ENCODE peak calls at places on chromosomes 6 and 20, in nine cellular contexts. V is GM10248, K is endothelial cell, C is astrocyte, X is AG09319, T is fibroblast of mammary gland, J is glutamatergic neuron, D is HCT116, F is IMR-90. O is an unnamed sample.

GRCh38 chr20:33539129-33539528 is 49.2 kb downstream of the CBFA2T2 start:
- DNase-seq in V (no peak), K (no peak), C (peak; percentile 10), X (peak; percentile 44), T (peak; percentile 45), J (no peak), D (no peak), F (peak; percentile 91), O (no peak)

GRCh38 chr6:149065658-149066556 is 251.6 kb upstream of the TAB2 start:
- DNase-seq in V (peak; percentile 78), K (no peak), C (no peak), X (no peak), T (no peak), J (no peak), D (no peak), F (no peak), O (no peak)

GRCh38 chr6:51411726-51412125 is 593.1 kb downstream of the TFAP2B start:
- DNase-seq in V (no peak), K (no peak), C (no peak), X (no peak), T (no peak), J (no peak), D (no peak), F (no peak), O (no peak)

GRCh38 chr20:63309261-63310071 is 16.5 kb downstream of the COL20A1 start:
- DNase-seq in V (peak; percentile 69), K (peak; percentile 63), C (no peak), X (no peak), T (peak; percentile 20), J (peak; percentile 84), D (no peak), F (peak; percentile 24), O (peak; percentile 78)

GRCh38 chr20:16942702-16943101 is 194.5 kb downstream of the OTOR start:
- DNase-seq in V (no peak), K (no peak), C (peak; percentile 61), X (no peak), T (peak; percentile 10), J (no peak), D (no peak), F (peak; percentile 67), O (no peak)

GRCh38 chr20:57377350-57377749 is 13.8 kb upstream of the RBM38 start:
- DNase-seq in V (no peak), K (no peak), C (no peak), X (no peak), T (no peak), J (no peak), D (no peak), F (no peak), O (no peak)

GRCh38 chr6:11272491-11273192 is 40.2 kb upstream of the NEDD9 start:
- DNase-seq in V (no peak), K (no peak), C (no peak), X (no peak), T (no peak), J (no peak), D (no peak), F (no peak), O (no peak)

GRCh38 chr6:150996968-150997367 is 131.5 kb downstream of the MTHFD1L start:
- DNase-seq in V (no peak), K (no peak), C (no peak), X (no peak), T (no peak), J (no peak), D (no peak), F (no peak), O (no peak)

GRCh38 chr6:144310761-144311160 is 25.6 kb downstream of the UTRN start:
- DNase-seq in V (no peak), K (no peak), C (no peak), X (no peak), T (no peak), J (no peak), D (no peak), F (no peak), O (no peak)

GRCh38 chr6:41288025-41288777 is 1.7 kb upstream of the TREM1 start:
- DNase-seq in V (peak; percentile 45), K (no peak), C (no peak), X (no peak), T (peak; percentile 62), J (no peak), D (no peak), F (peak; percentile 11), O (no peak)

GRCh38 chr6:55636406-55637102 is 57.6 kb upstream of the HMGCLL1 start:
- DNase-seq in V (no peak), K (no peak), C (peak; percentile 31), X (no peak), T (peak; percentile 71), J (no peak), D (no peak), F (peak; percentile 76), O (no peak)

GRCh38 chr6:22526753-22527152 is 42.6 kb upstream of the HDGFL1 start:
- DNase-seq in V (no peak), K (no peak), C (peak; percentile 12), X (no peak), T (no peak), J (no peak), D (no peak), F (peak; percentile 36), O (no peak)

GRCh38 chr20:18973499-18974173 is 160.1 kb downstream of the SCP2D1 start:
- DNase-seq in V (no peak), K (no peak), C (no peak), X (no peak), T (peak; percentile 10), J (no peak), D (no peak), F (no peak), O (no peak)

GRCh38 chr6:35804996-35805736 is at the start of gene LHFPL5:
- DNase-seq in V (peak; percentile 89), K (peak; percentile 85), C (no peak), X (no peak), T (no peak), J (peak; percentile 72), D (no peak), F (no peak), O (peak; percentile 89)

DNA sequence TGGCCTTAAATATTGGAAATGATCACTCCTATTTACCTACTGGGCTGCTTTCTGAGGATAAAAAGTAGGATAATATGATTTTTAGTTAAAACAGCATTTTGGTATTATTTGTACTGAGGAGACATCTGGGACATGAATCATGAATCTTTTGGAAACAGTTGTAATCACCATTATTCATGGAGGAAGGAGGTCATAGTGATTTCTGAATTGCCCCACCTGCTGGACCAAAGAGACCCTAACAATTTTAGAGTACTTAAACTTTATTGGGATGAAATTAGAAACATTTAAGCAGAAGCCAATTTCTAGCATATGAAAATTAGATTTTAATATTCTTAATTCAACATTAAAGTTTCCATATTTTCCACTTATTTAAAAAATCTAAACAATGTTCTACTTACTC is 108.4 kb upstream of the SIM1 start:
- DNase-seq in V (no peak), K (peak; percentile 6), C (peak; percentile 36), X (no peak), T (peak; percentile 78), J (no peak), D (peak; percentile 16), F (peak; percentile 65), O (no peak)
- TF ChIP-seq CTCF in V (peak; percentile 7), K (peak; percentile 63), C (peak; percentile 46), X (peak; percentile 35), T (peak; percentile 63), J (peak; percentile 46), D (peak; percentile 47), F (peak; percentile 54), O (peak; percentile 20)

GRCh38 chr6:116773886-116774285 is 8.4 kb upstream of the FAM162B start:
- DNase-seq in V (no peak), K (no peak), C (no peak), X (no peak), T (no peak), J (no peak), D (no peak), F (no peak), O (no peak)

GRCh38 chr6:116783852-116784251 is 18.3 kb upstream of the FAM162B start:
- DNase-seq in V (no peak), K (no peak), C (peak; percentile 4), X (no peak), T (peak; percentile 28), J (no peak), D (no peak), F (peak; percentile 15), O (no peak)

GRCh38 chr6:116779569-116780164 is 14.1 kb upstream of the FAM162B start:
- DNase-seq in V (peak; percentile 31), K (no peak), C (peak; percentile 15), X (peak; percentile 5), T (peak; percentile 52), J (no peak), D (peak; percentile 28), F (peak; percentile 36), O (no peak)
- TF ChIP-seq CTCF in V (peak; percentile 35), K (peak; percentile 72), C (peak; percentile 44), X (peak; percentile 40), T (peak; percentile 46), J (peak; percentile 72), D (peak; percentile 64), F (peak; percentile 46), O (peak; percentile 49)

DNA sequence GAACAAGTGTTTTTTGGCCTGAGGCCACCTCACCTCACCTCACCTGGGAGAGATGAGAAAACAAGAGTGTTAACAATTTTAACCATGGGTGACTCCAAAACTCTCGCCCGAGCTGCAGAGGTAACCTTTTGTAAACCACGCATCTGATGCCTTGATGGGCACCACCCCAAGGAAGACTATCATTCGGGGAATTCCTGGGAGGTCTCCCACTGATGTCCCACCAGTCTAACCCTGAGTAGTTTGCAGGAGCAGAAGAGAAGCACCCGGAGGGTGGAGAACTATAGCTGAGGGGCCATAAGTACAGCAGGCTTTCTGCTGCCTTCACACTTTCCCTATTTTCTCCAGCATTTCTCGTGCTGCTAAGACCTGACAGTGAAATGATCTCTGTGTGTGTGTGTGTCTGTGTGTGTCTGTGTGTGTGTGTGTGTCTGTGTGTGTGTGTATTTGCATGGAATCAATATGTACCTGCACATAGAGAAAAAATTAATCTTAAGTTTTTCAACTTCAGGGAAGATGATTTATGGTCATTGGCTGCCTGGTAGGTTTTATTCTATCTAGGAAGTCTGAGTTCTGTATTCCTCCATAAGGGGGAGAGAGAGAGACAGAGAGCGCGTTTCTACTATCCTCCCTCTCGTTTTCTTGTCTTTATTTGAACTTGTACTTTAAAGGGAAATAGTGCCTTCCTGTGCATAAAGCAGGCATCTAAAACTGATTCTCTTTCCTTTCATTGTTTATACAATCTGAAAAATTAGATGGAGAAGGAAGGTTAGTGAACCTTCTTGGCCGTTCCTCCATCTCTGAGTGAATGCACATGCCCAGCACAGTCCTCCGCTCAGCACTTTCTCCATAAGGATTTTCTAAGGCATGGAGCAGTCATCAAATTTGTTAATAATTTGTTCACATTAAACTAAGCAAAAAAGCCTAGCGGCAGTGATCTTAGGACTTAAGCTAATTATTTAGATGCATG is 75.9 kb downstream of the CAP2 start:
- DNase-seq in V (no peak), K (no peak), C (no peak), X (no peak), T (peak; percentile 43), J (no peak), D (no peak), F (no peak), O (no peak)
- TF ChIP-seq CTCF in V (no peak), K (peak; percentile 28), C (no peak), X (peak; percentile 10), T (peak; percentile 45), J (no peak), D (peak; percentile 15), F (no peak), O (no peak)

DNA sequence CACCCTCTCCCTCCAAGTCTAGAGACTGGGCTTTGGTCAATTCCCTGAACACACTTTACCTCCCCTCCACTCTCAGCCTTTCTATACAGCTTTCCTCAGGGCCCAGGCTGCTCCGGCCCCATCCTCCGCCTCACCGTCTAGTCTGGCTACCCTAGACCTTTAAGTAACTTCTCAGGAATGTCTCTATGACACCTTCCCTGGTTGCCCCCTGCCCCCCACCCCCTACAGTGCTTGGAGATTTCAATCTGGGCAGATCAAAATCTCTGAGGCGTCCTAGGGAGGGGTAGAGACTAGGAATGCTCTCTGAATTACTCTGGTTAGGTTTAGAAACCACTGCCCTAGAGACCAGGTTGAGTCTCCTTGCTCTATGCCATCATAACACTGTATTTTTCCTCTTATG is 6.1 kb downstream of the UBE2J1 start:
- DNase-seq in V (no peak), K (no peak), C (no peak), X (no peak), T (no peak), J (no peak), D (no peak), F (no peak), O (no peak)
- TF ChIP-seq CTCF in V (no peak), K (no peak), C (no peak), X (no peak), T (no peak), J (no peak), D (no peak), F (no peak), O (no peak)

O was measured in D721Med.